ENCODE peak calls at places on chromosomes 3 and 15, in five cellular contexts. B is WERI-Rb-1; I is stimulated activated CD8-positive, alpha-beta memory T cell treated with anti-CD3 and anti-CD28 coated beads, Interleukin-7, amount 100 ng/mL, for 4 hours; M is OCI-M1; A is activated T-helper 9 cell treated with anti-CD3 and anti-CD28 coated beads, Interleukin-2, amount 50 U/mL, for 16 hours. E is an unnamed sample.

GRCh38 chr3:96843505-96844203 is 29.3 kb downstream of the EPHA6 start:
- DNase-seq in B (no peak), I (no peak), M (no peak), A (no peak), E (no peak)

GRCh38 chr3:49724586-49724985 is 835 bp upstream of the GMPPB start:
- DNase-seq in B (no peak), I (no peak), M (no peak), A (no peak), E (peak; percentile 45)

GRCh38 chr3:40366203-40367162 is 20.5 kb upstream of the ENTPD3 start:
- DNase-seq in B (no peak), I (no peak), M (peak; percentile 82), A (no peak), E (no peak)

GRCh38 chr15:83320404-83320803 is 35.9 kb upstream of the BNC1 start:
- DNase-seq in B (no peak), I (no peak), M (no peak), A (no peak), E (no peak)

GRCh38 chr3:158111861-158112260 is 2.0 kb downstream of the RSRC1 start:
- DNase-seq in B (no peak), I (no peak), M (peak; percentile 35), A (no peak), E (no peak)

GRCh38 chr3:145411605-145412004 is 749.4 kb downstream of the PLOD2 start:
- DNase-seq in B (no peak), I (no peak), M (no peak), A (no peak), E (no peak)

GRCh38 chr3:126111126-126111551 is 27.2 kb upstream of the SLC41A3 start:
- DNase-seq in B (no peak), I (no peak), M (no peak), A (no peak), E (no peak)

GRCh38 chr15:47588968-47589367 is 128.3 kb upstream of the SEMA6D start:
- DNase-seq in B (peak; percentile 80), I (no peak), M (no peak), A (no peak), E (no peak)

E was measured in T-helper 17 cell.